ENCODE peak calls at places on chromosome 6, in eight cellular contexts. W, Z, R, J, L, A, I and E are unnamed samples.

GRCh38 chr6:53020005-53020744 is 25.1 kb upstream of the GSTA4 start:
- DNase-seq in J (no peak), L (no peak), R (no peak), I (no peak), W (no peak), Z (no peak), A (peak; percentile 20), E (no peak)

GRCh38 chr6:71737953-71738352 is 148.4 kb upstream of the RIMS1 start:
- DNase-seq in L (no peak), Z (no peak), A (no peak), J (no peak), R (no peak), W (no peak), I (no peak), E (no peak)

GRCh38 chr6:47634210-47635047 is 64.0 kb upstream of the ADGRF4 start:
- DNase-seq in Z (no peak), L (no peak), A (no peak), W (no peak), R (no peak), J (no peak), I (no peak), E (no peak)

GRCh38 chr6:116046739-116047138 is 14.0 kb downstream of the FRK start:
- DNase-seq in R (no peak), L (no peak), Z (no peak), I (no peak), A (no peak), W (no peak), J (no peak), E (no peak)

GRCh38 chr6:25596928-25597818 is 54.8 kb upstream of the SCGN start:
- DNase-seq in Z (no peak), A (no peak), R (no peak), W (no peak), I (no peak), L (no peak), J (no peak), E (no peak)

GRCh38 chr6:6612308-6612707 is 23.8 kb downstream of the LY86 start:
- DNase-seq in A (peak; percentile 74), J (no peak), I (no peak), L (no peak), W (no peak), Z (no peak), R (no peak), E (no peak)

GRCh38 chr6:16901777-16902176 is 140.5 kb upstream of the ATXN1 start:
- DNase-seq in Z (peak; percentile 52), A (no peak), I (peak; percentile 79), R (peak; percentile 10), W (peak; percentile 36), L (no peak), J (no peak), E (no peak)

GRCh38 chr6:106421491-106421890 is 61.0 kb downstream of the CRYBG1 start:
- DNase-seq in L (no peak), R (no peak), W (no peak), A (no peak), J (no peak), Z (no peak), I (no peak), E (no peak)

GRCh38 chr6:72952808-72953630 is 272.3 kb downstream of the KHDC1L start:
- DNase-seq in Z (no peak), L (no peak), R (no peak), J (no peak), A (no peak), I (no peak), W (no peak), E (peak; percentile 19)

GRCh38 chr6:156102129-156102528 is 646.5 kb upstream of the NOX3 start:
- DNase-seq in I (no peak), A (no peak), L (no peak), J (no peak), R (peak; percentile 24), W (no peak), Z (no peak), E (no peak)

GRCh38 chr6:33080127-33081089 is 4.6 kb downstream of the HLA-DPB1 start:
- DNase-seq in Z (peak; percentile 60), W (no peak), I (peak; percentile 29), R (peak; percentile 78), L (no peak), A (no peak), J (no peak), E (peak; percentile 52)

GRCh38 chr6:90110971-90111370 is 185.7 kb downstream of the BACH2 start:
- DNase-seq in W (no peak), A (peak; percentile 68), I (no peak), Z (no peak), L (no peak), J (no peak), R (no peak), E (no peak)